ENCODE peak calls at places on chromosomes 3 and 15, in eight cellular contexts. R is IMR-90, C is stomach, Z is testis, H is adrenal gland, N is uterus, L is heart left ventricle, X is tibial nerve. J is an unnamed sample. For H3K9me3, the result is how much of the 10 kb centered on the place peaks cover.

GRCh38 chr15:44682211-44682610 is 18.7 kb upstream of the SPG11 start:
- DNase-seq in R (no peak), C (no peak), Z (no peak), H (no peak), N (no peak), L (no peak), X (no peak), J (no peak)

GRCh38 chr15:78105541-78106241 is 13.3 kb downstream of the SH2D7 start:
- DNase-seq in R (peak), C (no peak), Z (no peak), H (no peak), N (no peak), L (no peak), X (no peak), J (no peak)

GRCh38 chr3:64975138-64975537 is 287.3 kb upstream of the ADAMTS9 start:
- DNase-seq in R (no peak), C (no peak), Z (no peak), H (no peak), N (no peak), L (peak), X (no peak), J (peak)

GRCh38 chr3:64221564-64222257 is 3.6 kb downstream of the PRICKLE2 start:
- DNase-seq in R (no peak), C (no peak), Z (no peak), H (no peak), N (no peak), L (no peak), X (no peak), J (no peak)

GRCh38 chr3:127349501-127350171 is 61.8 kb upstream of the PRR20G start:
- DNase-seq in R (no peak), C (no peak), Z (no peak), H (no peak), N (no peak), L (no peak), X (no peak), J (no peak)

GRCh38 chr3:112327371-112327951 is 5.5 kb upstream of the CD200 start:
- DNase-seq in R (peak), C (no peak), Z (no peak), H (no peak), N (peak), L (no peak), X (peak), J (no peak)

GRCh38 chr3:56758539-56758981 is 43.2 kb downstream of the ARHGEF3 start:
- DNase-seq in R (peak), C (peak), Z (no peak), H (no peak), N (peak), L (no peak), X (no peak), J (peak)

GRCh38 chr3:38111696-38112377 is 25.1 kb downstream of the ACAA1 start:
- DNase-seq in R (no peak), C (peak), Z (no peak), H (no peak), N (no peak), L (peak), X (no peak), J (peak)

GRCh38 chr15:20349774-20350498 is 191.7 kb downstream of the GOLGA6L6 start:
- DNase-seq in R (no peak), C (peak), Z (no peak), H (no peak), N (peak), L (peak), X (no peak), J (no peak)

GRCh38 chr15:20346082-20346805 is 195.4 kb downstream of the GOLGA6L6 start:
- DNase-seq in R (no peak), C (no peak), Z (peak), H (no peak), N (no peak), L (peak), X (no peak), J (no peak)

GRCh38 chr15:20345401-20345958 is 196.1 kb downstream of the GOLGA6L6 start:
- DNase-seq in R (no peak), C (no peak), Z (no peak), H (no peak), N (no peak), L (peak), X (no peak), J (no peak)

GRCh38 chr15:20348900-20349773 is 192.5 kb downstream of the GOLGA6L6 start:
- DNase-seq in R (no peak), C (peak), Z (no peak), H (no peak), N (peak), L (peak), X (no peak), J (peak)

GRCh38 chr15:20348291-20348899 is 193.2 kb downstream of the GOLGA6L6 start:
- DNase-seq in R (no peak), C (no peak), Z (no peak), H (no peak), N (no peak), L (no peak), X (no peak), J (no peak)
- H3K9me3 ChIP-seq in R (half or more), C (under half), Z (under half), H (under half), N (under half), L (under half), X (under half), J (under half)

GRCh38 chr3:45646051-45646585 is 43.1 kb upstream of the SACM1L start:
- DNase-seq in R (no peak), C (no peak), Z (peak), H (peak), N (no peak), L (no peak), X (peak), J (no peak)

GRCh38 chr3:45642731-45643152 is 46.5 kb upstream of the SACM1L start:
- DNase-seq in R (peak), C (no peak), Z (no peak), H (no peak), N (no peak), L (no peak), X (no peak), J (no peak)

GRCh38 chr3:45644063-45644462 is 45.1 kb upstream of the SACM1L start:
- DNase-seq in R (peak), C (no peak), Z (no peak), H (no peak), N (no peak), L (no peak), X (no peak), J (no peak)

GRCh38 chr3:45644467-45645201 is 44.6 kb upstream of the SACM1L start:
- DNase-seq in R (peak), C (no peak), Z (no peak), H (no peak), N (no peak), L (no peak), X (no peak), J (no peak)

DNA sequence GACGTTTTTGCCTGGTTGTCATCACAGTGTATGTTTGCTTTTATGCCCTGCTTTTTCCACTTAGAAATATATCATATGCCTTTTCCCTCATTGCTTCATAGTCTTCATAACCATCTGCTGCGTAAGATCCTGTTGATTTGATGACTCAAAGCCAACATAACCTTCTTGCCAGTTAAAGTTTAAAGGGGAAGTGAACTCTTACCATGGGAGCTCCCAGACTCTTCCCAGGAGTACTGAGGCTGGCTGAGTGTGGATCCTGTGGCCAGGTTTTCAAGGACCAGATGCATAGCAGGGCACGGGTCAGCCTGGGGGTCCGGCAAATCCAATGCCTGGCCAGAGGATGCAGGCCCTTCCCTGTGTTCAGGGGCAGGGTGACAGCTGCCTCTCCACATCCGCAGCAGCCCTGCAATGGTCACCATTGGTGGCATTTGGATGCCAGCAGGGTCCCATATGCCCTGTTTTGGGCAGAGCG is 42.0 kb upstream of the SACM1L start:
- DNase-seq in R (peak), C (no peak), Z (no peak), H (no peak), N (no peak), L (no peak), X (peak), J (no peak)
- TF ChIP-seq POLR2A in R (no peak), C (no peak), Z (no peak), H (no peak), N (no peak), L (no peak), X (no peak), J (no peak)

DNA sequence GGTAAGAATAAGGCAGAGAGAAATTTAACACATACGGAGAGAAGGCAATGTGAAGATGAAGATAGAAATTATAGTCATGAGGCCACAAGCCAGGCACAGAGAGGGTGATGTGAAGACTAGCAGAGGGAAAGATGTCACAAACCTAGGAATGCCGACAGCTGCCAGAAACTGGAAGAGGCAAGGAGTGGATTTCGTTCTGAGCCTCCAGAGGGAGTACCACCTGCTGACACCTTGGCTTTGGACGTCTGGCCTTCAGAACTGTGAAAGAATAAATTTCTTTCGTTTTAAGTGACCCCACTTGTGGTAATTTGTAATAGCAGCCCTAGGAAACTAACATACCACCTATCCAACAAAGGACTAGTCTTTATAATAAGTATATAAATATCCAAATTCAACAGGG is 5.0 kb upstream of the SGO1 start:
- DNase-seq in R (no peak), C (no peak), Z (no peak), H (no peak), N (no peak), L (no peak), X (no peak), J (no peak)
- TF ChIP-seq CTCF in R (no peak), C (no peak), Z (no peak), H (no peak), N (no peak), L (no peak), X (no peak), J (no peak)

GRCh38 chr3:66812126-66812525 is 186.0 kb upstream of the KBTBD8 start:
- DNase-seq in R (peak), C (no peak), Z (no peak), H (no peak), N (no peak), L (no peak), X (no peak), J (no peak)
- H3K9me3 ChIP-seq in R (under half), C (under half), Z (under half), H (under half), N (under half), L (under half), X (under half), J (under half)

DNA sequence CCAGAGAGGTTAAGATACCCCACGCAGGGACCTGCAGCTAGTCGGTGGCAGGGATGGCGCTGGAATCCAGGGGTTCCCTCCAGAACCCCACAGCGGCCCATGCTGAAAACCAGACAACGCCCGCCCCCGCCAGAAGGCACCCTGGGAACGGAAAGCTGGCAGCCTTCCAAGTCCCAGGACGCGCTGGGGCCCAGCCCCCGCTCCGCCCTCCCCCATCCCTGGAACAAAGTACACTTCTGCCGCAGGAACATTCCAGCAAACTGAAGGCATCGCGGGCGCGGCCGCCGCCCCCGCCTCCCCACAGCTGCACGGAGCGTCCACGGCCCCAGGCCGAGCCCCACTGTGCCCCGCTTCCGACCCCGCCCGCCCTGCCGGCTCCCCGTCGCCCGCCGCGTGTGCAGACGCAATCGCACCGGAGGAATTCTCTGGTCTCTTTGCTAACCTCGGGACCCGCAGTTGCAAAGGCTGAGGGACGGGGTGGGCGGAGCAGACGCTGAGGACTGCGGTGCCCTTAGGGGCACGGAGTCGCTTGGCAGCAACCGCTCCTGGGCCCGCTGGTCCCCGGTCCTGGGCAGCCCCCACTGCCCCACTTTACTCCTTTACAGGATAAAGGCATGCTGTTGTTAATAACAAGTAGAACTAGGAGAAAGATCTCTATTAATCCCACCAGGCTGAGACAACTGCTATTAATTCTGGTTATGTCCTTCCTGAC is 44.8 kb upstream of the RNU6-1 start:
- DNase-seq in R (peak), C (peak), Z (peak), H (peak), N (peak), L (peak), X (peak), J (peak)
- TF ChIP-seq POLR2A in R (no peak), C (no peak), Z (no peak), H (no peak), N (no peak), L (no peak), X (no peak), J (peak)

DNA sequence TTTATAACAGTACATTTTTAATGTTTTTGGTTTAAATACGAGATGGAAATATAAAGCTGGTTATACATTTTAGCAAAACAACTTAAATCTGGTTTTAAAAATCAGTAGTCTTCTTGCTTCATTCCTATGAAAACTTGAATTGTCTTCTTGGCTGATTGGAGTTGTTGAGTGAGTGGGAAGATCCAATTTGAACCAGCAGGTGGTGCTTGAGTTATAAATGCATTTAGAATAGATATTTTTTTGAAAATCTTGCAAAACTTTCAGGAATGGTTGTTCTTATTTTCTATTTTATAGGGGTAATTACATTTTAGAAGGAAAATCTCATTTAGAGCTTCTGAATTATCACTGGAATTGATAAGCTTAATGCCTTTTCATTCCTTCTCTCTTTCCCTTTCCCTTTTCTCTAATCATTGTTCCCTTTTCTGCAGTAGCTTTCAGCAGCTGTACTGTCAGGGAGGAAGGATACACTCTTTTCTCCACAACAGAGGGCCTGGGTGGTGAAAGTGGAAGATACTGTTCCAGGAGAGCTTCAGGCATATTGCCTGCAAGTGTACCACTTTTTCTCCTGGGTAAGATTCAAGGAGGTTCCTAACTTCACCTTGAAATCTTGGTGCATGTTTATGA is 335.6 kb downstream of the NLGN1 start:
- DNase-seq in R (peak), C (no peak), Z (peak), H (no peak), N (no peak), L (no peak), X (peak), J (no peak)
- TF ChIP-seq CTCF in R (peak), C (no peak), Z (no peak), H (no peak), N (no peak), L (peak), X (peak), J (no peak)

GRCh38 chr3:183654727-183655126 is 19.3 kb downstream of the KLHL24 start:
- DNase-seq in R (no peak), C (no peak), Z (no peak), H (no peak), N (no peak), L (no peak), X (no peak), J (no peak)

GRCh38 chr3:183653209-183654064 is 18.0 kb downstream of the KLHL24 start:
- DNase-seq in R (no peak), C (no peak), Z (no peak), H (no peak), N (no peak), L (no peak), X (no peak), J (no peak)

GRCh38 chr3:183650554-183650953 is 15.1 kb downstream of the KLHL24 start:
- DNase-seq in R (peak), C (no peak), Z (no peak), H (no peak), N (no peak), L (no peak), X (no peak), J (no peak)
- H3K9me3 ChIP-seq in R (under half), C (under half), Z (under half), H (under half), N (under half), L (under half), X (half or more), J (under half)